ENCODE peak calls at places on chromosomes 16 and 17, in eight cellular contexts. One of them, this sample, is unnamed.

GRCh38 chr17:17228521-17229279 is 8.3 kb downstream of the FLCN start:
- DNase-seq in suprapubic skin: no peak
- DNase-seq in GM20000: no peak
- DNase-seq in neural crest cell: no peak
- DNase-seq in bronchial epithelial cell: no peak
- DNase-seq in progenitor cell of endocrine pancreas: no peak
- DNase-seq in glutamatergic neuron: no peak
- DNase-seq in PC-3: no peak
- DNase-seq in this sample: no peak

GRCh38 chr16:3189869-3190268 is 1.9 kb downstream of the OR1F1 start:
- DNase-seq in GM20000: no peak
- DNase-seq in suprapubic skin: no peak
- DNase-seq in glutamatergic neuron: no peak
- DNase-seq in PC-3: no peak
- DNase-seq in bronchial epithelial cell: no peak
- DNase-seq in neural crest cell: no peak
- DNase-seq in progenitor cell of endocrine pancreas: no peak
- DNase-seq in this sample: no peak

GRCh38 chr17:48160177-48160967 is 52.8 kb downstream of the SNX11 start:
- DNase-seq in PC-3: no peak
- DNase-seq in bronchial epithelial cell: no peak
- DNase-seq in glutamatergic neuron: no peak
- DNase-seq in neural crest cell: no peak
- DNase-seq in progenitor cell of endocrine pancreas: peak; percentile 24
- DNase-seq in GM20000: no peak
- DNase-seq in suprapubic skin: no peak
- DNase-seq in this sample: no peak

GRCh38 chr17:46809110-46809571 is 9.4 kb downstream of the WNT3 start:
- DNase-seq in glutamatergic neuron: peak; percentile 48
- DNase-seq in neural crest cell: no peak
- DNase-seq in progenitor cell of endocrine pancreas: no peak
- DNase-seq in bronchial epithelial cell: no peak
- DNase-seq in GM20000: no peak
- DNase-seq in PC-3: no peak
- DNase-seq in suprapubic skin: no peak
- DNase-seq in this sample: no peak

GRCh38 chr16:2856061-2856670 is 1.8 kb downstream of the PRSS22 start:
- DNase-seq in suprapubic skin: no peak
- DNase-seq in progenitor cell of endocrine pancreas: no peak
- DNase-seq in bronchial epithelial cell: no peak
- DNase-seq in glutamatergic neuron: no peak
- DNase-seq in neural crest cell: no peak
- DNase-seq in PC-3: peak; percentile 47
- DNase-seq in GM20000: no peak
- DNase-seq in this sample: peak; percentile 22

GRCh38 chr16:89811321-89811720 is 5.1 kb downstream of the FANCA start:
- DNase-seq in glutamatergic neuron: no peak
- DNase-seq in bronchial epithelial cell: no peak
- DNase-seq in GM20000: no peak
- DNase-seq in PC-3: no peak
- DNase-seq in suprapubic skin: no peak
- DNase-seq in progenitor cell of endocrine pancreas: no peak
- DNase-seq in neural crest cell: no peak
- DNase-seq in this sample: no peak

GRCh38 chr17:41959336-41960095 is 7.1 kb upstream of the CNP start:
- DNase-seq in progenitor cell of endocrine pancreas: no peak
- DNase-seq in GM20000: peak; percentile 45
- DNase-seq in neural crest cell: peak; percentile 43
- DNase-seq in bronchial epithelial cell: peak; percentile 39
- DNase-seq in suprapubic skin: no peak
- DNase-seq in glutamatergic neuron: peak; percentile 63
- DNase-seq in PC-3: peak; percentile 48
- DNase-seq in this sample: no peak

GRCh38 chr17:57892820-57893595 is 43.2 kb upstream of the MRPS23 start:
- DNase-seq in neural crest cell: peak; percentile 73
- DNase-seq in bronchial epithelial cell: peak; percentile 95
- DNase-seq in GM20000: no peak
- DNase-seq in PC-3: peak; percentile 98
- DNase-seq in suprapubic skin: peak; percentile 95
- DNase-seq in progenitor cell of endocrine pancreas: no peak
- DNase-seq in glutamatergic neuron: peak; percentile 53
- DNase-seq in this sample: no peak

GRCh38 chr16:27237229-27238015 is 31.1 kb downstream of the NSMCE1 start:
- DNase-seq in GM20000: peak; percentile 72
- DNase-seq in bronchial epithelial cell: no peak
- DNase-seq in glutamatergic neuron: no peak
- DNase-seq in neural crest cell: no peak
- DNase-seq in progenitor cell of endocrine pancreas: no peak
- DNase-seq in suprapubic skin: no peak
- DNase-seq in PC-3: no peak
- DNase-seq in this sample: peak; percentile 80

GRCh38 chr17:61476476-61477203 is 24.4 kb downstream of the TBX4 start:
- DNase-seq in glutamatergic neuron: no peak
- DNase-seq in neural crest cell: no peak
- DNase-seq in GM20000: no peak
- DNase-seq in bronchial epithelial cell: no peak
- DNase-seq in PC-3: no peak
- DNase-seq in suprapubic skin: no peak
- DNase-seq in progenitor cell of endocrine pancreas: no peak
- DNase-seq in this sample: no peak

GRCh38 chr17:74478369-74479100 is 12.1 kb downstream of the CD300A start:
- DNase-seq in PC-3: no peak
- DNase-seq in suprapubic skin: no peak
- DNase-seq in GM20000: peak; percentile 11
- DNase-seq in bronchial epithelial cell: no peak
- DNase-seq in glutamatergic neuron: no peak
- DNase-seq in neural crest cell: no peak
- DNase-seq in progenitor cell of endocrine pancreas: no peak
- DNase-seq in this sample: peak; percentile 45

GRCh38 chr17:40561871-40562611 is 3.2 kb downstream of the CCR7 start:
- DNase-seq in bronchial epithelial cell: no peak
- DNase-seq in GM20000: no peak
- DNase-seq in suprapubic skin: no peak
- DNase-seq in PC-3: no peak
- DNase-seq in neural crest cell: no peak
- DNase-seq in glutamatergic neuron: no peak
- DNase-seq in progenitor cell of endocrine pancreas: no peak
- DNase-seq in this sample: no peak
- TF ChIP-seq CTCF in bronchial epithelial cell: peak; percentile 17
- TF ChIP-seq CTCF in GM20000: no peak
- TF ChIP-seq CTCF in suprapubic skin: no peak
- TF ChIP-seq CTCF in PC-3: no peak
- TF ChIP-seq CTCF in neural crest cell: peak; percentile 19
- TF ChIP-seq CTCF in glutamatergic neuron: no peak
- TF ChIP-seq CTCF in progenitor cell of endocrine pancreas: no peak
- TF ChIP-seq CTCF in this sample: peak; percentile 36

DNA sequence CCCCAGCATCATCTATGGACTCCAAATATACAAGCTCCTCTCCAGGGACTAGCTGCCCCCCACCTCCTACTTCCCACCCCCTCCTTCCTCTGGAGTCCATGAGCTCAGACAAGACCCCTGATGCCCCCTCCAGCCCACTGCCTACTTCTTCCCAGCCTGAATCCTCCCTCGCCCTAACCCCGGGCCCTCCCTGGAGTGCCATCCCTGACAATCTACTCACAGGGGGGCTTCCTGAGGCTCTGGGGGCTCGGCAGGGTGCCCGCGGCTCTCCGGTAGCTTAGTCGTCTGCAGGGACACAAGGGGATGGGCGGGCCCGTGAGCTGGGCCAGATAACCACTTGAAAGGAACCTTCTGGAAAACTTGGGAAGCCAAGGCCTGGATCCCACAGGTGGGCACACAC is 15.1 kb downstream of the MPP3 start:
- DNase-seq in neural crest cell: no peak
- DNase-seq in progenitor cell of endocrine pancreas: no peak
- DNase-seq in suprapubic skin: peak; percentile 38
- DNase-seq in glutamatergic neuron: no peak
- DNase-seq in bronchial epithelial cell: no peak
- DNase-seq in PC-3: no peak
- DNase-seq in GM20000: no peak
- DNase-seq in this sample: no peak
- TF ChIP-seq CTCF in neural crest cell: no peak
- TF ChIP-seq CTCF in progenitor cell of endocrine pancreas: no peak
- TF ChIP-seq CTCF in suprapubic skin: no peak
- TF ChIP-seq CTCF in glutamatergic neuron: no peak
- TF ChIP-seq CTCF in bronchial epithelial cell: no peak
- TF ChIP-seq CTCF in PC-3: no peak
- TF ChIP-seq CTCF in GM20000: no peak
- TF ChIP-seq CTCF in this sample: no peak

DNA sequence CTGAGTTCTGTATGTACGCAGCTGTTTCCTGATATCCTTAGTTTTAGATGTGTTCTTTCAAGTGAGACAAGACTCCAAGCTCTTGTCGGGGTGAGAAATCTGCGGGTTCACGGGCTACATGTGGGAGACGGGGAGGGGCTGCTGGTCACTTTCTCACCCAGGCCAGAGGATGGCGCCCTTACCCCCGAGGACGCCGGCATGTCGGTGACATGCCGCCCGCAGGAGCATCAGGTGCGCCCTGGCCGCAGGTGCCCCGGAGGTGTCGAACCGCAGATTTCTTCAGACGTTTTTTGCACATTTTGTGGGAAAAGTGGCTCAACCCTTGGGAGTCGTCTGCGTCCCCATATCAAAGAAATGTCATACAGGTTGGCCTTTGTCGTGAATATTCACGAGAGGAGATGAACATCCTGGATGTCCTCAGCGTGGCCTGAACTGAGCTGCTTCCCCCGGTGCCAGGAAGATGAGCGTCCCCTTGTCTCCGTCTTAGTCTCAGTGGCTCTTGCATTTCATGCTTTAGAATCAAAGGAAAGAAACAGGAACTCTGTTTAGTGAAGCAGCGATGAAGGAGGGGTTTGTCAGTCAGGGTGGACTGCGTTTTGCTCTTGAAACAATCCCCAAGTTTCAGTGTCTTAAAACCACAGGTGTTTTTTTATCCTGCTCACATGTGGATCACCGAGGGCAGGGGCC is 75.3 kb upstream of the ZNF750 start:
- DNase-seq in bronchial epithelial cell: no peak
- DNase-seq in PC-3: no peak
- DNase-seq in neural crest cell: no peak
- DNase-seq in progenitor cell of endocrine pancreas: no peak
- DNase-seq in suprapubic skin: no peak
- DNase-seq in glutamatergic neuron: no peak
- DNase-seq in GM20000: peak; percentile 55
- DNase-seq in this sample: no peak
- TF ChIP-seq CTCF in bronchial epithelial cell: peak; percentile 7
- TF ChIP-seq CTCF in PC-3: peak; percentile 35
- TF ChIP-seq CTCF in neural crest cell: no peak
- TF ChIP-seq CTCF in progenitor cell of endocrine pancreas: peak; percentile 12
- TF ChIP-seq CTCF in suprapubic skin: no peak
- TF ChIP-seq CTCF in glutamatergic neuron: no peak
- TF ChIP-seq CTCF in GM20000: no peak
- TF ChIP-seq CTCF in this sample: no peak

GRCh38 chr16:8962393-8963009 is 1.2 kb downstream of the USP7 start:
- DNase-seq in neural crest cell: no peak
- DNase-seq in PC-3: peak; percentile 8
- DNase-seq in GM20000: peak; percentile 77
- DNase-seq in bronchial epithelial cell: no peak
- DNase-seq in progenitor cell of endocrine pancreas: no peak
- DNase-seq in glutamatergic neuron: no peak
- DNase-seq in suprapubic skin: no peak
- DNase-seq in this sample: peak; percentile 59
- TF ChIP-seq CTCF in neural crest cell: no peak
- TF ChIP-seq CTCF in PC-3: no peak
- TF ChIP-seq CTCF in GM20000: no peak
- TF ChIP-seq CTCF in bronchial epithelial cell: no peak
- TF ChIP-seq CTCF in progenitor cell of endocrine pancreas: no peak
- TF ChIP-seq CTCF in glutamatergic neuron: no peak
- TF ChIP-seq CTCF in suprapubic skin: no peak
- TF ChIP-seq CTCF in this sample: peak; percentile 0

GRCh38 chr16:85395207-85395912 is 217.8 kb upstream of the GSE1 start:
- DNase-seq in neural crest cell: no peak
- DNase-seq in GM20000: peak; percentile 79
- DNase-seq in suprapubic skin: no peak
- DNase-seq in bronchial epithelial cell: peak; percentile 96
- DNase-seq in glutamatergic neuron: peak; percentile 54
- DNase-seq in PC-3: peak; percentile 90
- DNase-seq in progenitor cell of endocrine pancreas: no peak
- DNase-seq in this sample: peak; percentile 68

GRCh38 chr16:85395913-85396878 is 216.9 kb upstream of the GSE1 start:
- DNase-seq in bronchial epithelial cell: peak; percentile 93
- DNase-seq in PC-3: no peak
- DNase-seq in glutamatergic neuron: peak; percentile 40
- DNase-seq in neural crest cell: no peak
- DNase-seq in GM20000: no peak
- DNase-seq in suprapubic skin: no peak
- DNase-seq in progenitor cell of endocrine pancreas: no peak
- DNase-seq in this sample: no peak

GRCh38 chr16:85398688-85399582 is 214.2 kb upstream of the GSE1 start:
- DNase-seq in neural crest cell: no peak
- DNase-seq in PC-3: no peak
- DNase-seq in bronchial epithelial cell: no peak
- DNase-seq in progenitor cell of endocrine pancreas: no peak
- DNase-seq in glutamatergic neuron: no peak
- DNase-seq in suprapubic skin: no peak
- DNase-seq in GM20000: no peak
- DNase-seq in this sample: no peak

GRCh38 chr16:85398050-85398451 is 215.1 kb upstream of the GSE1 start:
- DNase-seq in GM20000: no peak
- DNase-seq in glutamatergic neuron: no peak
- DNase-seq in bronchial epithelial cell: no peak
- DNase-seq in PC-3: no peak
- DNase-seq in progenitor cell of endocrine pancreas: no peak
- DNase-seq in neural crest cell: no peak
- DNase-seq in suprapubic skin: no peak
- DNase-seq in this sample: no peak

DNA sequence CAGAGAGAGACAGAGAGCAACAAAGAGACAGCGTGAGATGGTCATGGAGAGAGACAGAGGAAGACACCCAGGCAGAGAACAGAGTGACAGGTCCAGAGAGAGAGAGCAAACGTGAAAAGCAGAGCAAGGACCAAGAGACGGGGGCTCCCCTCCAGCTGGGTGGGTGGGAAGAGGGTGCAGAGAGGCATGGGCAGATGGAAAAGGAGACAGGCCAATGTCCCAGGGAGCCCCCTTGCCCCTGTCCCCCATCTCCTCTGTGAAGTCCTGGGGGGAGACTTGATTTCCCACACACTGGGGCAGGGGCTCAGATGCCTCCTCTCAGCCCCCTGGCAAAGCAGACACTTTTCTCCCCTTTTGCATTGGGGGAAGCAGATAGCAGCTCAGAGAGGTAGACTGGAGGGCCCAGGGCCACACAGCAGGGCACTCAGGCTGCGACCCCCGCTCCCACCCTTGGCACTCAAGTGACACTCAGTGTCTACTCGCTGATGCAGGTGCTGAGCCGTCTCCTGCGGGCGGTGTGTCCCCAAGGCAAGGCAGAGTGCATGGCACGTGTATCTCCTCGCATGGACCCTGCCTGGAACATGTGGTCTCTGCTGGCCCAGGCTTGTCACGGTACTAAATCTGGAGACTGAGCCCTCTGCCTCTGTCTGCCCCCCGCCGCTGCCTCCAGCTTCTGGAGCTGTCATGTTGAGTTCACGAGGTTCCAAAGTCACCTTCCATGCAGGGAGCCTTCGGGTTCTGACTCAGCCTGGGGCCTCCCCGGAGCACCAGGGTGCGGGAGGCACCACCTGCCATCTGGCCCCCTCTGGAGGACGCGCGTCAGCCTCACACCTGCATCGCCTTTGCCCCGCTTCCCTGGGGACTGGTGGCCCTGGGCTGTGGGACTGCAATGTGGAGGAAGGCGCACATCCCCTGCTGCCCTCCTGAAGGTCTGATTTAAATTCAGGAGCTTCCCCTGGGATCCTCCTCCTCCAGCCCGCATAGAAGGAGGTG is 215.9 kb upstream of the GSE1 start:
- DNase-seq in suprapubic skin: no peak
- DNase-seq in GM20000: no peak
- DNase-seq in glutamatergic neuron: peak; percentile 55
- DNase-seq in neural crest cell: no peak
- DNase-seq in PC-3: no peak
- DNase-seq in progenitor cell of endocrine pancreas: no peak
- DNase-seq in bronchial epithelial cell: peak; percentile 38
- DNase-seq in this sample: peak; percentile 53
- TF ChIP-seq CTCF in suprapubic skin: no peak
- TF ChIP-seq CTCF in GM20000: peak; percentile 13
- TF ChIP-seq CTCF in glutamatergic neuron: no peak
- TF ChIP-seq CTCF in neural crest cell: no peak
- TF ChIP-seq CTCF in PC-3: no peak
- TF ChIP-seq CTCF in progenitor cell of endocrine pancreas: peak; percentile 31
- TF ChIP-seq CTCF in bronchial epithelial cell: peak; percentile 55
- TF ChIP-seq CTCF in this sample: peak; percentile 16

This sample was measured in GM10248.